ENCODE peak calls at places on chromosomes 3 and 15, in six cellular contexts. One of them, this sample, is unnamed.
A peak's percentile ranks its signal among the peaks of the same experiment; 100 is the strongest.

GRCh38 chr3:178059836-178060235 is 476.4 kb upstream of the KCNMB2 start:
- DNase-seq in OCI-LY7: no peak
- DNase-seq in AG10803: peak; percentile 52
- DNase-seq in IMR-90: peak; percentile 47
- DNase-seq in mammary epithelial cell: no peak
- DNase-seq in BJ: no peak
- DNase-seq in this sample: no peak

GRCh38 chr3:32780735-32781210 is 37.0 kb upstream of the TRIM71 start:
- DNase-seq in OCI-LY7: no peak
- DNase-seq in AG10803: peak; percentile 27
- DNase-seq in IMR-90: peak; percentile 16
- DNase-seq in mammary epithelial cell: no peak
- DNase-seq in BJ: no peak
- DNase-seq in this sample: peak; percentile 20

GRCh38 chr3:130894130-130894872 is 417 bp downstream of the ATP2C1 start:
- DNase-seq in OCI-LY7: peak; percentile 40
- DNase-seq in AG10803: no peak
- DNase-seq in IMR-90: no peak
- DNase-seq in mammary epithelial cell: no peak
- DNase-seq in BJ: no peak
- DNase-seq in this sample: no peak

GRCh38 chr15:83190450-83190849 is 17.2 kb downstream of the HDGFL3 start:
- DNase-seq in OCI-LY7: no peak
- DNase-seq in AG10803: no peak
- DNase-seq in IMR-90: no peak
- DNase-seq in mammary epithelial cell: no peak
- DNase-seq in BJ: no peak
- DNase-seq in this sample: no peak

GRCh38 chr3:71028802-71029201 is 554.7 kb downstream of the FOXP1 start:
- DNase-seq in OCI-LY7: no peak
- DNase-seq in AG10803: no peak
- DNase-seq in IMR-90: no peak
- DNase-seq in mammary epithelial cell: no peak
- DNase-seq in BJ: no peak
- DNase-seq in this sample: no peak

GRCh38 chr3:188439080-188439479 is 285.1 kb downstream of the LPP start:
- DNase-seq in OCI-LY7: peak; percentile 75
- DNase-seq in AG10803: no peak
- DNase-seq in IMR-90: no peak
- DNase-seq in mammary epithelial cell: no peak
- DNase-seq in BJ: no peak
- DNase-seq in this sample: no peak

GRCh38 chr3:186057594-186057993 is 51.3 kb downstream of the ETV5 start:
- DNase-seq in OCI-LY7: no peak
- DNase-seq in AG10803: peak; percentile 87
- DNase-seq in IMR-90: peak; percentile 97
- DNase-seq in mammary epithelial cell: peak; percentile 43
- DNase-seq in BJ: peak; percentile 10
- DNase-seq in this sample: peak; percentile 81

GRCh38 chr3:122680381-122681293 is at the start of gene PARP14:
- DNase-seq in OCI-LY7: peak; percentile 65
- DNase-seq in AG10803: peak; percentile 61
- DNase-seq in IMR-90: peak; percentile 68
- DNase-seq in mammary epithelial cell: peak; percentile 64
- DNase-seq in BJ: no peak
- DNase-seq in this sample: peak; percentile 39

GRCh38 chr3:188522115-188522514 is 368.2 kb downstream of the LPP start:
- DNase-seq in OCI-LY7: no peak
- DNase-seq in AG10803: no peak
- DNase-seq in IMR-90: no peak
- DNase-seq in mammary epithelial cell: no peak
- DNase-seq in BJ: no peak
- DNase-seq in this sample: no peak

GRCh38 chr3:126527006-126527405 is 3.1 kb downstream of the CHST13 start:
- DNase-seq in OCI-LY7: no peak
- DNase-seq in AG10803: no peak
- DNase-seq in IMR-90: no peak
- DNase-seq in mammary epithelial cell: no peak
- DNase-seq in BJ: no peak
- DNase-seq in this sample: no peak

GRCh38 chr3:160065282-160065681 is 76.6 kb downstream of the IL12A start:
- DNase-seq in OCI-LY7: no peak
- DNase-seq in AG10803: no peak
- DNase-seq in IMR-90: no peak
- DNase-seq in mammary epithelial cell: no peak
- DNase-seq in BJ: no peak
- DNase-seq in this sample: no peak

GRCh38 chr3:135771760-135772159 is 193.8 kb upstream of the PPP2R3A start:
- DNase-seq in OCI-LY7: no peak
- DNase-seq in AG10803: no peak
- DNase-seq in IMR-90: no peak
- DNase-seq in mammary epithelial cell: no peak
- DNase-seq in BJ: no peak
- DNase-seq in this sample: no peak

GRCh38 chr3:55543228-55543627 is 56.1 kb upstream of the WNT5A start:
- DNase-seq in OCI-LY7: no peak
- DNase-seq in AG10803: no peak
- DNase-seq in IMR-90: no peak
- DNase-seq in mammary epithelial cell: no peak
- DNase-seq in BJ: no peak
- DNase-seq in this sample: no peak

GRCh38 chr15:22839046-22839705 is 710 bp downstream of the NIPA2 start:
- DNase-seq in OCI-LY7: peak; percentile 72
- DNase-seq in AG10803: no peak
- DNase-seq in IMR-90: no peak
- DNase-seq in mammary epithelial cell: no peak
- DNase-seq in BJ: no peak
- DNase-seq in this sample: peak; percentile 20

GRCh38 chr15:90101969-90102890 is at the start of gene IDH2:
- DNase-seq in OCI-LY7: peak; percentile 84
- DNase-seq in AG10803: peak; percentile 79
- DNase-seq in IMR-90: peak; percentile 79
- DNase-seq in mammary epithelial cell: peak; percentile 78
- DNase-seq in BJ: no peak
- DNase-seq in this sample: peak; percentile 59

GRCh38 chr15:98421419-98422085 is 226.8 kb upstream of the IGF1R start:
- DNase-seq in OCI-LY7: peak; percentile 26
- DNase-seq in AG10803: peak; percentile 25
- DNase-seq in IMR-90: peak; percentile 13
- DNase-seq in mammary epithelial cell: peak; percentile 24
- DNase-seq in BJ: no peak
- DNase-seq in this sample: no peak

GRCh38 chr3:125165189-125165947 is 47.2 kb downstream of the SLC12A8 start:
- DNase-seq in OCI-LY7: peak; percentile 15
- DNase-seq in AG10803: peak; percentile 45
- DNase-seq in IMR-90: peak; percentile 35
- DNase-seq in mammary epithelial cell: no peak
- DNase-seq in BJ: no peak
- DNase-seq in this sample: no peak

GRCh38 chr15:41990691-41991090 is 18.3 kb upstream of the EHD4 start:
- DNase-seq in OCI-LY7: no peak
- DNase-seq in AG10803: no peak
- DNase-seq in IMR-90: no peak
- DNase-seq in mammary epithelial cell: no peak
- DNase-seq in BJ: no peak
- DNase-seq in this sample: no peak

GRCh38 chr3:113676252-113676651 is 20.2 kb downstream of the USF3 start:
- DNase-seq in OCI-LY7: no peak
- DNase-seq in AG10803: no peak
- DNase-seq in IMR-90: no peak
- DNase-seq in mammary epithelial cell: no peak
- DNase-seq in BJ: no peak
- DNase-seq in this sample: no peak

GRCh38 chr15:35170216-35170615 is 85.1 kb upstream of the NANOGP8 start:
- DNase-seq in OCI-LY7: no peak
- DNase-seq in AG10803: peak; percentile 1
- DNase-seq in IMR-90: peak; percentile 68
- DNase-seq in mammary epithelial cell: no peak
- DNase-seq in BJ: no peak
- DNase-seq in this sample: no peak

GRCh38 chr3:59820352-59820934 is 770.6 kb upstream of the CFAP20DC start:
- DNase-seq in OCI-LY7: no peak
- DNase-seq in AG10803: peak; percentile 28
- DNase-seq in IMR-90: peak; percentile 61
- DNase-seq in mammary epithelial cell: peak; percentile 47
- DNase-seq in BJ: no peak
- DNase-seq in this sample: peak; percentile 80

GRCh38 chr3:196502775-196503181 is 790 bp downstream of the RNF168 start:
- DNase-seq in OCI-LY7: peak; percentile 54
- DNase-seq in AG10803: peak; percentile 85
- DNase-seq in IMR-90: peak; percentile 92
- DNase-seq in mammary epithelial cell: peak; percentile 83
- DNase-seq in BJ: peak; percentile 43
- DNase-seq in this sample: peak; percentile 91

GRCh38 chr15:39313881-39314280 is 267.0 kb upstream of the THBS1 start:
- DNase-seq in OCI-LY7: no peak
- DNase-seq in AG10803: no peak
- DNase-seq in IMR-90: no peak
- DNase-seq in mammary epithelial cell: no peak
- DNase-seq in BJ: no peak
- DNase-seq in this sample: no peak

GRCh38 chr3:115704661-115705338 is 81.5 kb downstream of the GAP43 start:
- DNase-seq in OCI-LY7: no peak
- DNase-seq in AG10803: peak; percentile 18
- DNase-seq in IMR-90: peak; percentile 75
- DNase-seq in mammary epithelial cell: no peak
- DNase-seq in BJ: no peak
- DNase-seq in this sample: no peak

GRCh38 chr15:34609102-34609501 is 25.7 kb upstream of the GOLGA8B start:
- DNase-seq in OCI-LY7: no peak
- DNase-seq in AG10803: no peak
- DNase-seq in IMR-90: no peak
- DNase-seq in mammary epithelial cell: no peak
- DNase-seq in BJ: no peak
- DNase-seq in this sample: no peak

GRCh38 chr3:129597792-129598381 is 8.6 kb downstream of the PLXND1 start:
- DNase-seq in OCI-LY7: no peak
- DNase-seq in AG10803: peak; percentile 62
- DNase-seq in IMR-90: peak; percentile 50
- DNase-seq in mammary epithelial cell: no peak
- DNase-seq in BJ: no peak
- DNase-seq in this sample: no peak

GRCh38 chr15:32838820-32839219 is 121.0 kb downstream of the GREM1 start:
- DNase-seq in OCI-LY7: no peak
- DNase-seq in AG10803: peak; percentile 99
- DNase-seq in IMR-90: peak; percentile 97
- DNase-seq in mammary epithelial cell: no peak
- DNase-seq in BJ: peak; percentile 65
- DNase-seq in this sample: peak; percentile 63

DNA sequence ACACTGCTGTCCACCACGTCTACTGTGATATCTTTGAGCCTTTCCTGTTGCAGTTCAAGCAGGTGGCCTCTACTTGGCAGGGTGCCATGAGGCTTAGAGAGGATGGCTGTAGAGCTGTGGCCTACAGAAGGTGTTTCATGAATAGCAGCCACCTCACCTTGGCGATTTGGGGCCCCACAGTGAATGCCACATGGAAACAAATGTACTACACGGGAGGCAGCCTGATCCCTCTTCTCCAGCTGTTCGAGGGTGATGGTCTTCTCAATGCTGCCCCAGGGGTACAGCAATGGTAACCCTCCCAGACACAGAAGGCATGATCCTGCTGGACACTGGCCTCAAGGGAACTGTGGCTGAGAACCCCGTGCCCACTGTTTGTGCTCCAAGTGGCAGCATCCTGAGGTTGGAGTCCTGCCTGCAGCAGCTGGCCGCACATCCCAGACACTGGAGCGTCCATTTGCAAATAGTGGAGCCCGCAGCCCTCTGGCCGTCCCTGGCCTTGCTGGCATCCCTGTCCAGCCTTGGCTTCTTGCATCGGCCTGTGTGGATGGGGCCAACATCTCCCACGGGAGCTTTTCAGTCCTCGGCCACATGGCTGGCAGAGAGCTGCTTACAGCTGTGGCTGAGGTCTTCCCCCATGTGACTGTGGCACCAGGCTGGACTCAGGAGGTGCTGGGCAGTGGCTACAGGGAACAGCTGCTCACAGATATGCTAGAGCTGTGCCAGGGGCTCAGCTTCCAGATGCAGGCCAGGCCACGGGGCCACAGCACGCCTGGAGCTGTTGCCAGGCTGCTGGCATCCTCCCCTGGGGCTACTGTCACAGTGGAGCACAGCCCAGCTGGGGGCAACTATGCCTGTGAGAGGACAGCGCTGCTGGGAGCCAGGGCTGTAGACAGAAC is 71.0 kb downstream of the FAM43A start:
- DNase-seq in OCI-LY7: no peak
- DNase-seq in AG10803: no peak
- DNase-seq in IMR-90: no peak
- DNase-seq in mammary epithelial cell: no peak
- DNase-seq in BJ: no peak
- DNase-seq in this sample: no peak
- H3K4me3 ChIP-seq in OCI-LY7: no peak overlapping the region
- H3K4me3 ChIP-seq in AG10803: no peak overlapping the region
- H3K4me3 ChIP-seq in IMR-90: no peak overlapping the region
- H3K4me3 ChIP-seq in mammary epithelial cell: no peak overlapping the region
- H3K4me3 ChIP-seq in BJ: no peak overlapping the region
- H3K4me3 ChIP-seq in this sample: no peak overlapping the region

GRCh38 chr3:14152963-14153355 is 25.4 kb downstream of the XPC start:
- DNase-seq in OCI-LY7: no peak
- DNase-seq in AG10803: no peak
- DNase-seq in IMR-90: no peak
- DNase-seq in mammary epithelial cell: no peak
- DNase-seq in BJ: no peak
- DNase-seq in this sample: no peak
- TF ChIP-seq CTCF in OCI-LY7: no peak
- TF ChIP-seq CTCF in AG10803: no peak
- TF ChIP-seq CTCF in IMR-90: no peak
- TF ChIP-seq CTCF in mammary epithelial cell: no peak
- TF ChIP-seq CTCF in BJ: no peak
- TF ChIP-seq CTCF in this sample: no peak

GRCh38 chr15:85689729-85690128 is 105.0 kb downstream of the KLHL25 start:
- DNase-seq in OCI-LY7: peak; percentile 89
- DNase-seq in AG10803: peak; percentile 59
- DNase-seq in IMR-90: peak; percentile 72
- DNase-seq in mammary epithelial cell: no peak
- DNase-seq in BJ: no peak
- DNase-seq in this sample: peak; percentile 17
- H3K4me3 ChIP-seq in OCI-LY7: peak overlapping the region; percentile 70
- H3K4me3 ChIP-seq in AG10803: peak overlapping the region; percentile 38
- H3K4me3 ChIP-seq in IMR-90: peak overlapping the region; percentile 33
- H3K4me3 ChIP-seq in mammary epithelial cell: no peak overlapping the region
- H3K4me3 ChIP-seq in BJ: peak overlapping the region; percentile 27
- H3K4me3 ChIP-seq in this sample: no peak overlapping the region

GRCh38 chr15:63904042-63904441 is 70.3 kb upstream of the HERC1 start:
- DNase-seq in OCI-LY7: no peak
- DNase-seq in AG10803: no peak
- DNase-seq in IMR-90: no peak
- DNase-seq in mammary epithelial cell: no peak
- DNase-seq in BJ: no peak
- DNase-seq in this sample: no peak
- TF ChIP-seq CTCF in OCI-LY7: no peak
- TF ChIP-seq CTCF in AG10803: no peak
- TF ChIP-seq CTCF in IMR-90: no peak
- TF ChIP-seq CTCF in mammary epithelial cell: no peak
- TF ChIP-seq CTCF in BJ: no peak
- TF ChIP-seq CTCF in this sample: no peak

This sample was measured in bronchial epithelial cell.